ENCODE peak calls at places on chromosome 17, in eight cellular contexts. One of them, this sample, is unnamed.

GRCh38 chr17:5785867-5786509 is 201.7 kb upstream of the NLRP1 start:
- DNase-seq in BE2C: no peak
- DNase-seq in mesothelial cell of epicardium: no peak
- DNase-seq in heart right ventricle: no peak
- DNase-seq in AG04450: peak
- DNase-seq in HFF-Myc: no peak
- DNase-seq in neural progenitor cell: no peak
- DNase-seq in cardiac muscle cell: no peak
- DNase-seq in this sample: no peak

GRCh38 chr17:67628580-67629013 is 89.1 kb upstream of the NOL11 start:
- DNase-seq in BE2C: peak
- DNase-seq in mesothelial cell of epicardium: no peak
- DNase-seq in heart right ventricle: peak
- DNase-seq in AG04450: no peak
- DNase-seq in HFF-Myc: no peak
- DNase-seq in neural progenitor cell: peak
- DNase-seq in cardiac muscle cell: no peak
- DNase-seq in this sample: no peak

GRCh38 chr17:48610282-48611211 is at the start of gene HOXB7:
- DNase-seq in BE2C: no peak
- DNase-seq in mesothelial cell of epicardium: peak
- DNase-seq in heart right ventricle: peak
- DNase-seq in AG04450: no peak
- DNase-seq in HFF-Myc: no peak
- DNase-seq in neural progenitor cell: no peak
- DNase-seq in cardiac muscle cell: peak
- DNase-seq in this sample: peak

GRCh38 chr17:79887451-79887991 is 48.3 kb upstream of the CBX4 start:
- DNase-seq in BE2C: no peak
- DNase-seq in mesothelial cell of epicardium: no peak
- DNase-seq in heart right ventricle: no peak
- DNase-seq in AG04450: no peak
- DNase-seq in HFF-Myc: no peak
- DNase-seq in neural progenitor cell: no peak
- DNase-seq in cardiac muscle cell: no peak
- DNase-seq in this sample: no peak

GRCh38 chr17:60496051-60496450 is 30.0 kb downstream of the APPBP2 start:
- DNase-seq in BE2C: no peak
- DNase-seq in mesothelial cell of epicardium: no peak
- DNase-seq in heart right ventricle: no peak
- DNase-seq in AG04450: no peak
- DNase-seq in HFF-Myc: no peak
- DNase-seq in neural progenitor cell: no peak
- DNase-seq in cardiac muscle cell: no peak
- DNase-seq in this sample: no peak

GRCh38 chr17:1050996-1051925 is 54.3 kb downstream of the TIMM22 start:
- DNase-seq in BE2C: no peak
- DNase-seq in mesothelial cell of epicardium: no peak
- DNase-seq in heart right ventricle: peak
- DNase-seq in AG04450: no peak
- DNase-seq in HFF-Myc: no peak
- DNase-seq in neural progenitor cell: no peak
- DNase-seq in cardiac muscle cell: no peak
- DNase-seq in this sample: no peak

GRCh38 chr17:7486181-7486580 is 2.0 kb downstream of the POLR2A start:
- DNase-seq in BE2C: no peak
- DNase-seq in mesothelial cell of epicardium: no peak
- DNase-seq in heart right ventricle: no peak
- DNase-seq in AG04450: no peak
- DNase-seq in HFF-Myc: no peak
- DNase-seq in neural progenitor cell: peak
- DNase-seq in cardiac muscle cell: no peak
- DNase-seq in this sample: no peak

GRCh38 chr17:75343007-75343406 is 53.8 kb upstream of the SLC25A19 start:
- DNase-seq in BE2C: no peak
- DNase-seq in mesothelial cell of epicardium: no peak
- DNase-seq in heart right ventricle: no peak
- DNase-seq in AG04450: no peak
- DNase-seq in HFF-Myc: no peak
- DNase-seq in neural progenitor cell: no peak
- DNase-seq in cardiac muscle cell: no peak
- DNase-seq in this sample: no peak

GRCh38 chr17:69757794-69758430 is 317.1 kb upstream of the KCNJ16 start:
- DNase-seq in BE2C: no peak
- DNase-seq in mesothelial cell of epicardium: no peak
- DNase-seq in heart right ventricle: no peak
- DNase-seq in AG04450: peak
- DNase-seq in HFF-Myc: no peak
- DNase-seq in neural progenitor cell: no peak
- DNase-seq in cardiac muscle cell: no peak
- DNase-seq in this sample: no peak

GRCh38 chr17:17208013-17208412 is 1.9 kb upstream of the PLD6 start:
- DNase-seq in BE2C: no peak
- DNase-seq in mesothelial cell of epicardium: no peak
- DNase-seq in heart right ventricle: no peak
- DNase-seq in AG04450: no peak
- DNase-seq in HFF-Myc: no peak
- DNase-seq in neural progenitor cell: no peak
- DNase-seq in cardiac muscle cell: no peak
- DNase-seq in this sample: no peak

GRCh38 chr17:30894236-30894635 is 11.8 kb downstream of the TEFM start:
- DNase-seq in BE2C: no peak
- DNase-seq in mesothelial cell of epicardium: no peak
- DNase-seq in heart right ventricle: no peak
- DNase-seq in AG04450: no peak
- DNase-seq in HFF-Myc: no peak
- DNase-seq in neural progenitor cell: no peak
- DNase-seq in cardiac muscle cell: no peak
- DNase-seq in this sample: no peak

GRCh38 chr17:77783991-77784820 is 174.3 kb upstream of the TNRC6C start:
- DNase-seq in BE2C: no peak
- DNase-seq in mesothelial cell of epicardium: no peak
- DNase-seq in heart right ventricle: no peak
- DNase-seq in AG04450: no peak
- DNase-seq in HFF-Myc: no peak
- DNase-seq in neural progenitor cell: no peak
- DNase-seq in cardiac muscle cell: no peak
- DNase-seq in this sample: no peak

GRCh38 chr17:69501591-69502468 is 87.3 kb downstream of the MAP2K6 start:
- DNase-seq in BE2C: no peak
- DNase-seq in mesothelial cell of epicardium: no peak
- DNase-seq in heart right ventricle: no peak
- DNase-seq in AG04450: peak
- DNase-seq in HFF-Myc: peak
- DNase-seq in neural progenitor cell: peak
- DNase-seq in cardiac muscle cell: peak
- DNase-seq in this sample: no peak

GRCh38 chr17:64166876-64167275 is 36.9 kb upstream of the ERN1 start:
- DNase-seq in BE2C: no peak
- DNase-seq in mesothelial cell of epicardium: no peak
- DNase-seq in heart right ventricle: no peak
- DNase-seq in AG04450: no peak
- DNase-seq in HFF-Myc: no peak
- DNase-seq in neural progenitor cell: no peak
- DNase-seq in cardiac muscle cell: no peak
- DNase-seq in this sample: no peak

GRCh38 chr17:50096758-50097157 is 1.6 kb downstream of the PDK2 start:
- DNase-seq in BE2C: no peak
- DNase-seq in mesothelial cell of epicardium: no peak
- DNase-seq in heart right ventricle: no peak
- DNase-seq in AG04450: no peak
- DNase-seq in HFF-Myc: no peak
- DNase-seq in neural progenitor cell: no peak
- DNase-seq in cardiac muscle cell: no peak
- DNase-seq in this sample: peak

GRCh38 chr17:40878044-40878443 is 7.0 kb downstream of the KRT20 start:
- DNase-seq in BE2C: no peak
- DNase-seq in mesothelial cell of epicardium: no peak
- DNase-seq in heart right ventricle: no peak
- DNase-seq in AG04450: no peak
- DNase-seq in HFF-Myc: no peak
- DNase-seq in neural progenitor cell: no peak
- DNase-seq in cardiac muscle cell: no peak
- DNase-seq in this sample: no peak

GRCh38 chr17:2170023-2170422 is 115.1 kb downstream of the HIC1 start:
- DNase-seq in BE2C: no peak
- DNase-seq in mesothelial cell of epicardium: no peak
- DNase-seq in heart right ventricle: no peak
- DNase-seq in AG04450: no peak
- DNase-seq in HFF-Myc: no peak
- DNase-seq in neural progenitor cell: peak
- DNase-seq in cardiac muscle cell: no peak
- DNase-seq in this sample: no peak
- TF ChIP-seq CTCF in BE2C: peak
- TF ChIP-seq CTCF in mesothelial cell of epicardium: no peak
- TF ChIP-seq CTCF in heart right ventricle: no peak
- TF ChIP-seq CTCF in AG04450: peak
- TF ChIP-seq CTCF in HFF-Myc: peak
- TF ChIP-seq CTCF in neural progenitor cell: peak
- TF ChIP-seq CTCF in cardiac muscle cell: peak
- TF ChIP-seq CTCF in this sample: no peak

DNA sequence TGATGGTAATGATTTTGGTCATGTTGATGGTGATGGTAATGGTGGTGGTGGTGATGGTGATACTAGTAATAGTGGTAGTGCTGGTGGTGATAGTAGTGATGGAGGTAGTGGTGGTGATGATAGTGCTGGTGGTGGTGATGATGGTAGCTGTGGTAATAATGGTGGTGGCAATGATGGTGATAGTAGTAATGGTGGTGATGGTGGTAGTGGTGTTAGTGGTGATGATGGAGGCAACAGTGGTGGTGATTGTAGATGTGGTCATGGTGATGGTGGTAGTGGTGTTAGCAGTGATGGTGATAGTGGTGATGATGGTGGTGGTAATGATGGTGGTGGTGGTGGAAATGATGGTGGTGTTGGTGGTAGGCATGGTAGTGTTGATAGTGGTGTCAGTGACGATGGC is 127.0 kb upstream of the RPL38 start:
- DNase-seq in BE2C: no peak
- DNase-seq in mesothelial cell of epicardium: no peak
- DNase-seq in heart right ventricle: no peak
- DNase-seq in AG04450: no peak
- DNase-seq in HFF-Myc: no peak
- DNase-seq in neural progenitor cell: no peak
- DNase-seq in cardiac muscle cell: no peak
- DNase-seq in this sample: no peak
- TF ChIP-seq CTCF in BE2C: no peak
- TF ChIP-seq CTCF in mesothelial cell of epicardium: no peak
- TF ChIP-seq CTCF in heart right ventricle: no peak
- TF ChIP-seq CTCF in AG04450: no peak
- TF ChIP-seq CTCF in HFF-Myc: no peak
- TF ChIP-seq CTCF in neural progenitor cell: no peak
- TF ChIP-seq CTCF in cardiac muscle cell: no peak
- TF ChIP-seq CTCF in this sample: no peak

GRCh38 chr17:45048795-45049563 is 2.5 kb downstream of the DCAKD start:
- DNase-seq in BE2C: no peak
- DNase-seq in mesothelial cell of epicardium: no peak
- DNase-seq in heart right ventricle: no peak
- DNase-seq in AG04450: no peak
- DNase-seq in HFF-Myc: no peak
- DNase-seq in neural progenitor cell: no peak
- DNase-seq in cardiac muscle cell: no peak
- DNase-seq in this sample: no peak
- TF ChIP-seq CTCF in BE2C: peak
- TF ChIP-seq CTCF in mesothelial cell of epicardium: peak
- TF ChIP-seq CTCF in heart right ventricle: no peak
- TF ChIP-seq CTCF in AG04450: peak
- TF ChIP-seq CTCF in HFF-Myc: peak
- TF ChIP-seq CTCF in neural progenitor cell: peak
- TF ChIP-seq CTCF in cardiac muscle cell: peak
- TF ChIP-seq CTCF in this sample: peak

DNA sequence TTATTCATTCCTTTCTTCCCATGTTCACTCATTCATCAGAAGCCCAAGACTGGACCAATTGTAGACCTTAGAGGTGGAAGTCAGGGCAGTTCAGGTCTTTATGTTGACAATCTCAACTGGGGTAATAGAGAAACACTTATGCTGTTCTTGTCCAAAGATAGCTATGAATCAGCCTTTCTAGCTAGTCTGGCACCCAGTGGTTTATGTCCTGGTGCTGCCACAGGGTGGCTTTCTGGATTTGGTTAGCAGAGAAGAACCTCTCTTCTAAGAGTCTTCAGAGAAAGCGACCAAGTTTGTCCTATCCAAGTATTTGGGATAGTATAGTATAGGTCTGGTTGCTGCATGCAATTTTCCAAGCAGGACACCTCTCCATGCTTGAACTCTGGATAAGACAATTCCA is 83.3 kb downstream of the NOG start:
- DNase-seq in BE2C: no peak
- DNase-seq in mesothelial cell of epicardium: no peak
- DNase-seq in heart right ventricle: no peak
- DNase-seq in AG04450: no peak
- DNase-seq in HFF-Myc: no peak
- DNase-seq in neural progenitor cell: no peak
- DNase-seq in cardiac muscle cell: no peak
- DNase-seq in this sample: no peak
- TF ChIP-seq CTCF in BE2C: no peak
- TF ChIP-seq CTCF in mesothelial cell of epicardium: no peak
- TF ChIP-seq CTCF in heart right ventricle: no peak
- TF ChIP-seq CTCF in AG04450: peak
- TF ChIP-seq CTCF in HFF-Myc: no peak
- TF ChIP-seq CTCF in neural progenitor cell: no peak
- TF ChIP-seq CTCF in cardiac muscle cell: no peak
- TF ChIP-seq CTCF in this sample: no peak

This sample was measured in glutamatergic neuron.